ENCODE peak calls at places on chromosomes 1 and 21, in four cellular contexts. B is epithelial cell of esophagus, N is SW480, F is fibroblast of the aortic adventitia. C is an unnamed sample.

GRCh38 chr1:234463749-234464148 is 15.2 kb downstream of the TARBP1 start:
- DNase-seq in B (no peak), N (no peak), F (no peak), C (no peak)

GRCh38 chr21:41220208-41220733 is 52.3 kb downstream of the BACE2 start:
- DNase-seq in B (no peak), N (no peak), F (peak), C (no peak)

GRCh38 chr1:230050973-230051735 is 15.9 kb upstream of the GALNT2 start:
- DNase-seq in B (no peak), N (no peak), F (no peak), C (no peak)

GRCh38 chr1:111145963-111146768 is 6.1 kb downstream of the CEPT1 start:
- DNase-seq in B (no peak), N (no peak), F (no peak), C (no peak)

GRCh38 chr1:232904566-232904965 is 45.8 kb upstream of the NTPCR start:
- DNase-seq in B (peak), N (no peak), F (peak), C (peak)

GRCh38 chr1:218739426-218739825 is 394.3 kb downstream of the TGFB2 start:
- DNase-seq in B (no peak), N (no peak), F (peak), C (no peak)

GRCh38 chr1:150563340-150564038 is 14.3 kb downstream of the ADAMTSL4 start:
- DNase-seq in B (peak), N (no peak), F (peak), C (peak)

GRCh38 chr1:185291647-185292046 is 25.4 kb downstream of the IVNS1ABP start:
- DNase-seq in B (no peak), N (no peak), F (no peak), C (no peak)

GRCh38 chr1:30782361-30783243 is 25.0 kb upstream of the LAPTM5 start:
- DNase-seq in B (peak), N (peak), F (peak), C (peak)

GRCh38 chr1:109109906-109110305 is 4.0 kb upstream of the ELAPOR1 start:
- DNase-seq in B (no peak), N (peak), F (no peak), C (no peak)

GRCh38 chr1:30706528-30706927 is 16.9 kb downstream of the MATN1 start:
- DNase-seq in B (peak), N (no peak), F (peak), C (no peak)

GRCh38 chr1:1305300-1306069 is 2.2 kb downstream of the ACAP3 start:
- DNase-seq in B (peak), N (peak), F (peak), C (peak)